ENCODE peak calls at places on chromosomes 13 and 19, in eight cellular contexts. H, S, F, Z, R, M, B and L are unnamed samples.

GRCh38 chr13:47237571-47237970 is 340.7 kb upstream of the HTR2A start:
- DNase-seq in H (no peak), S (no peak), F (no peak), Z (no peak), R (no peak), M (no peak), B (no peak), L (no peak)

GRCh38 chr13:22800726-22801401 is 379.9 kb upstream of the SGCG start:
- DNase-seq in H (peak; percentile 41), S (no peak), F (peak; percentile 15), Z (no peak), R (no peak), M (peak; percentile 49), B (no peak), L (no peak)

GRCh38 chr13:27053902-27054595 is 117.6 kb downstream of the USP12 start:
- DNase-seq in H (no peak), S (no peak), F (no peak), Z (peak; percentile 29), R (no peak), M (no peak), B (no peak), L (no peak)

GRCh38 chr19:17842663-17843313 is 5.0 kb downstream of the JAK3 start:
- DNase-seq in H (no peak), S (no peak), F (no peak), Z (no peak), R (no peak), M (no peak), B (no peak), L (no peak)

GRCh38 chr19:5055457-5055776 is 86.5 kb downstream of the KDM4B start:
- DNase-seq in H (no peak), S (no peak), F (no peak), Z (no peak), R (no peak), M (no peak), B (no peak), L (no peak)

GRCh38 chr19:55695511-55696290 is 20.7 kb downstream of the EPN1 start:
- DNase-seq in H (no peak), S (peak; percentile 72), F (no peak), Z (no peak), R (no peak), M (no peak), B (no peak), L (no peak)

GRCh38 chr13:48585456-48585840 is 52.6 kb upstream of the RCBTB2 start:
- DNase-seq in H (no peak), S (no peak), F (no peak), Z (no peak), R (no peak), M (peak; percentile 44), B (peak; percentile 58), L (no peak)

GRCh38 chr19:480016-480855 is 16.1 kb upstream of the MADCAM1 start:
- DNase-seq in H (peak; percentile 58), S (peak; percentile 93), F (peak; percentile 62), Z (peak; percentile 70), R (peak; percentile 80), M (peak; percentile 87), B (peak; percentile 85), L (no peak)

GRCh38 chr13:31409678-31410356 is 210.0 kb downstream of the B3GLCT start:
- DNase-seq in H (no peak), S (no peak), F (no peak), Z (no peak), R (no peak), M (no peak), B (no peak), L (no peak)

DNA sequence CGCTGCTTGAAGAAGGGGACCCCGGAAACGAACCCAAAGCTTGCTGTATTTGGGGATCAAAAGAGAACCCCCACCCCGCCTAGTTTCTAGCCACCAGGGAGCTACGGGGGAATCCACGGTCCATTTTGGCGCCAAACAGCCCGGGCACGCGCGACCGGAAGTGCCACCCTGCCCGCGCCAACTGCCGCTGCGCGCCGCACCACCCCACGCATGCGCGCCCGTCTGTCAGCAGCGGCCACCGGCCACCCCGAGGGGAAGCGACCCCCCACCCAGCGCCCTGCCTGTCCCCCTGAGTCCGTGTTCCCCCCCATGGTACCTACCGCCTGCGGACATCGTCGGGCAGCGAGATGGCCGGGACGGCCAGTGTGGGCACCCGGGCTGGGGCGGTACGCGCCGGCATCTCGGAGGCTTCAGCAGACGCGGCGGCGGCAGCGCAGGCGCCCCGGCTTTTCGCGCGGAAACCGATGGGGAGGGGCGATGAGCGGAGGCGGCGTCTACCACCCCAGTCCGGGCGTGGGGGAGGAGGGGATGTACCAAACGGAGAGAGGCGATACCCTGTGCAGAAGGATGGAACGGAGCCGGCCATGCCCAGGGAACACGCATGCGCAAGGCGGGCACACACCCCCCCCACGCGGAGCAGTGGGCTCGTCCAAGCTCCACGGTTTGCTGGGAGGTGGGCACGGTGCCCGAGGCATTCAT is at the start of gene DNMT1:
- DNase-seq in H (peak; percentile 87), S (peak; percentile 99), F (peak; percentile 86), Z (peak; percentile 96), R (peak; percentile 91), M (peak; percentile 94), B (peak; percentile 94), L (peak; percentile 68)
- TF ChIP-seq POLR2A in H (peak; percentile 53), S (no peak), F (no peak), Z (peak; percentile 65), R (peak; percentile 70), M (no peak), B (no peak), L (no peak)

GRCh38 chr19:7927605-7928333 is 1.8 kb upstream of the CTXN1 start:
- DNase-seq in H (no peak), S (no peak), F (no peak), Z (no peak), R (no peak), M (no peak), B (no peak), L (no peak)
- TF ChIP-seq POLR2A in H (no peak), S (no peak), F (no peak), Z (no peak), R (no peak), M (no peak), B (no peak), L (no peak)

GRCh38 chr19:7647156-7647555 is 10.2 kb downstream of the STXBP2 start:
- DNase-seq in H (no peak), S (no peak), F (no peak), Z (no peak), R (no peak), M (no peak), B (no peak), L (no peak)

GRCh38 chr19:7650148-7650547 is 13.2 kb downstream of the STXBP2 start:
- DNase-seq in H (no peak), S (no peak), F (no peak), Z (no peak), R (no peak), M (no peak), B (no peak), L (no peak)

GRCh38 chr19:7645656-7646425 is 8.9 kb downstream of the STXBP2 start:
- DNase-seq in H (no peak), S (no peak), F (no peak), Z (no peak), R (no peak), M (no peak), B (no peak), L (no peak)

GRCh38 chr19:7646426-7646700 is 9.5 kb downstream of the STXBP2 start:
- DNase-seq in H (no peak), S (no peak), F (no peak), Z (no peak), R (no peak), M (no peak), B (no peak), L (no peak)

GRCh38 chr19:7648265-7649014 is 11.5 kb downstream of the STXBP2 start:
- DNase-seq in H (no peak), S (no peak), F (no peak), Z (no peak), R (no peak), M (no peak), B (no peak), L (no peak)
- TF ChIP-seq POLR2A in H (no peak), S (no peak), F (no peak), Z (no peak), R (no peak), M (no peak), B (no peak), L (no peak)

GRCh38 chr19:50719119-50719435 is 525 bp downstream of the SHANK1 start:
- DNase-seq in H (no peak), S (no peak), F (no peak), Z (no peak), R (no peak), M (no peak), B (no peak), L (no peak)

GRCh38 chr19:50718255-50719118 is 1.1 kb downstream of the SHANK1 start:
- DNase-seq in H (no peak), S (no peak), F (no peak), Z (no peak), R (peak; percentile 24), M (no peak), B (no peak), L (no peak)

GRCh38 chr19:50717026-50717723 is 2.4 kb downstream of the SHANK1 start:
- DNase-seq in H (no peak), S (no peak), F (no peak), Z (no peak), R (no peak), M (no peak), B (no peak), L (no peak)

GRCh38 chr19:50716178-50717025 is 3.2 kb downstream of the SHANK1 start:
- DNase-seq in H (no peak), S (no peak), F (no peak), Z (no peak), R (no peak), M (no peak), B (no peak), L (no peak)

GRCh38 chr19:50717891-50718254 is 1.7 kb downstream of the SHANK1 start:
- DNase-seq in H (no peak), S (no peak), F (no peak), Z (no peak), R (peak; percentile 36), M (no peak), B (no peak), L (no peak)
- TF ChIP-seq POLR2A in H (no peak), S (no peak), F (no peak), Z (no peak), R (no peak), M (no peak), B (no peak), L (no peak)

GRCh38 chr19:2166741-2167738 is 3.3 kb downstream of the DOT1L start:
- DNase-seq in H (peak; percentile 84), S (peak; percentile 96), F (peak; percentile 67), Z (peak; percentile 59), R (peak; percentile 82), M (peak; percentile 89), B (peak; percentile 95), L (no peak)
- TF ChIP-seq POLR2A in H (no peak), S (no peak), F (no peak), Z (no peak), R (no peak), M (no peak), B (no peak), L (no peak)

GRCh38 chr19:11375143-11375948 is 880 bp downstream of the SWSAP1 start:
- DNase-seq in H (peak; percentile 42), S (peak; percentile 91), F (no peak), Z (no peak), R (no peak), M (peak; percentile 65), B (peak; percentile 59), L (no peak)
- TF ChIP-seq POLR2A in H (peak; percentile 68), S (no peak), F (peak; percentile 18), Z (no peak), R (peak; percentile 45), M (no peak), B (no peak), L (no peak)